ENCODE peak calls at places on chromosomes 5 and 9, in eight cellular contexts. P is ovary, U is foreskin fibroblast, O is midbrain, W is osteoblast, K is transverse colon, C is SIG-M5, Y is SK-N-MC. F is an unnamed sample.

GRCh38 chr9:73180373-73180772 is 28.7 kb downstream of the ANXA1 start:
- DNase-seq in P (no peak), U (peak; percentile 50), O (no peak), W (no peak), K (no peak), C (no peak), Y (no peak), F (no peak)

GRCh38 chr5:16736158-16736994 is 119.6 kb upstream of the RETREG1 start:
- DNase-seq in P (no peak), U (peak; percentile 23), O (peak; percentile 65), W (no peak), K (peak; percentile 68), C (no peak), Y (peak; percentile 32), F (no peak)

GRCh38 chr5:67620386-67621039 is 423.9 kb upstream of the CD180 start:
- DNase-seq in P (no peak), U (no peak), O (no peak), W (no peak), K (peak; percentile 17), C (no peak), Y (no peak), F (no peak)

GRCh38 chr5:150434502-150434901 is 15.0 kb downstream of the RPS14 start:
- DNase-seq in P (no peak), U (peak; percentile 81), O (no peak), W (no peak), K (no peak), C (no peak), Y (no peak), F (no peak)

GRCh38 chr5:61329729-61330128 is 2.3 kb upstream of the ZSWIM6 start:
- DNase-seq in P (no peak), U (no peak), O (no peak), W (peak; percentile 58), K (no peak), C (no peak), Y (no peak), F (no peak)

GRCh38 chr5:172541119-172541763 is 86.9 kb upstream of the SH3PXD2B start:
- DNase-seq in P (no peak), U (no peak), O (no peak), W (no peak), K (no peak), C (no peak), Y (no peak), F (no peak)

GRCh38 chr5:50963647-50964584 is 297.5 kb downstream of the PARP8 start:
- DNase-seq in P (no peak), U (no peak), O (no peak), W (no peak), K (no peak), C (no peak), Y (no peak), F (no peak)

GRCh38 chr5:143870871-143871632 is 59.1 kb downstream of the HMHB1 start:
- DNase-seq in P (no peak), U (no peak), O (no peak), W (no peak), K (peak; percentile 12), C (no peak), Y (no peak), F (no peak)

GRCh38 chr9:97510797-97511761 is 9.6 kb downstream of the TMOD1 start:
- DNase-seq in P (no peak), U (no peak), O (no peak), W (peak; percentile 30), K (no peak), C (no peak), Y (no peak), F (no peak)

GRCh38 chr9:124765439-124765835 is 5.7 kb downstream of the NR6A1 start:
- DNase-seq in P (no peak), U (no peak), O (no peak), W (no peak), K (no peak), C (no peak), Y (no peak), F (no peak)

GRCh38 chr9:120439147-120439546 is 140.8 kb downstream of the CDK5RAP2 start:
- DNase-seq in P (no peak), U (no peak), O (no peak), W (no peak), K (no peak), C (no peak), Y (no peak), F (no peak)

GRCh38 chr5:177964471-177964870 is 31.6 kb downstream of the PROP1 start:
- DNase-seq in P (no peak), U (no peak), O (no peak), W (no peak), K (no peak), C (no peak), Y (no peak), F (no peak)

GRCh38 chr5:14775857-14776256 is 95.7 kb downstream of the ANKH start:
- DNase-seq in P (no peak), U (no peak), O (no peak), W (peak; percentile 87), K (peak; percentile 63), C (no peak), Y (no peak), F (no peak)

GRCh38 chr5:18305288-18305899 is 671.1 kb downstream of the TAF11L14 start:
- DNase-seq in P (no peak), U (peak; percentile 4), O (peak; percentile 31), W (peak; percentile 69), K (no peak), C (no peak), Y (no peak), F (no peak)

GRCh38 chr9:35500130-35500748 is 10.3 kb downstream of the RUSC2 start:
- DNase-seq in P (no peak), U (no peak), O (no peak), W (no peak), K (no peak), C (no peak), Y (no peak), F (no peak)

GRCh38 chr5:58842851-58843250 is 260.0 kb downstream of the RAB3C start:
- DNase-seq in P (no peak), U (peak; percentile 23), O (no peak), W (no peak), K (no peak), C (no peak), Y (no peak), F (no peak)

GRCh38 chr9:101702257-101702656 is 36.2 kb downstream of the GRIN3A start:
- DNase-seq in P (no peak), U (no peak), O (no peak), W (no peak), K (no peak), C (no peak), Y (no peak), F (no peak)

GRCh38 chr5:44943637-44944036 is 134.9 kb downstream of the MRPS30 start:
- DNase-seq in P (no peak), U (no peak), O (no peak), W (no peak), K (no peak), C (no peak), Y (no peak), F (no peak)

GRCh38 chr5:142815469-142815868 is 45.3 kb downstream of the ARHGAP26 start:
- DNase-seq in P (no peak), U (no peak), O (no peak), W (no peak), K (no peak), C (no peak), Y (no peak), F (no peak)

GRCh38 chr5:146344155-146345118 is 5.8 kb downstream of the POU4F3 start:
- DNase-seq in P (no peak), U (no peak), O (no peak), W (peak; percentile 82), K (no peak), C (no peak), Y (no peak), F (no peak)

GRCh38 chr9:85212887-85213286 is 528.9 kb downstream of the AGTPBP1 start:
- DNase-seq in P (no peak), U (peak; percentile 65), O (no peak), W (peak; percentile 38), K (peak; percentile 17), C (no peak), Y (no peak), F (no peak)

GRCh38 chr5:38433160-38433861 is 123.1 kb downstream of the LIFR start:
- DNase-seq in P (peak; percentile 57), U (peak; percentile 74), O (no peak), W (peak; percentile 65), K (no peak), C (no peak), Y (no peak), F (no peak)

GRCh38 chr5:146229222-146229621 is 25.8 kb downstream of the RBM27 start:
- DNase-seq in P (no peak), U (no peak), O (no peak), W (no peak), K (no peak), C (no peak), Y (no peak), F (no peak)

GRCh38 chr9:91483835-91484234 is 60.2 kb upstream of the NFIL3 start:
- DNase-seq in P (no peak), U (no peak), O (no peak), W (no peak), K (no peak), C (no peak), Y (no peak), F (no peak)

GRCh38 chr5:73273379-73274050 is 100.5 kb downstream of the TMEM174 start:
- DNase-seq in P (no peak), U (no peak), O (no peak), W (no peak), K (no peak), C (no peak), Y (no peak), F (no peak)

GRCh38 chr9:91141407-91141973 is 220.2 kb downstream of the AUH start:
- DNase-seq in P (no peak), U (no peak), O (no peak), W (no peak), K (no peak), C (no peak), Y (no peak), F (no peak)

GRCh38 chr5:98768160-98769005 is 5.1 kb upstream of the RGMB start:
- DNase-seq in P (peak; percentile 35), U (peak; percentile 71), O (peak; percentile 75), W (peak; percentile 80), K (peak; percentile 61), C (no peak), Y (no peak), F (no peak)